ENCODE peak calls at places on chromosomes 4 and X, in nine cellular contexts. G is tibial nerve, M is brain microvascular endothelial cell, O is foreskin fibroblast, K is MM.1S, Q is Panc1, P is right atrium auricular region, R is endodermal cell, N is kidney epithelial cell. U is an unnamed sample.

GRCh38 chr4:81971637-81972036 is 402.2 kb downstream of the HNRNPD start:
- DNase-seq in K (no peak), N (no peak), P (no peak), G (no peak), Q (no peak), M (no peak), O (no peak), R (no peak), U (no peak)

GRCh38 chr4:151668687-151669402 is 92.0 kb downstream of the GATB start:
- DNase-seq in P (no peak), Q (no peak), R (no peak), G (no peak), N (no peak), K (no peak), M (no peak), O (peak), U (no peak)

GRCh38 chr4:99811850-99812249 is 4.8 kb upstream of the DAPP1 start:
- DNase-seq in O (no peak), P (no peak), Q (peak), N (no peak), R (peak), G (peak), M (peak), K (peak), U (no peak)

GRCh38 chr4:166458756-166459155 is 585.7 kb downstream of the TLL1 start:
- DNase-seq in R (no peak), K (no peak), M (peak), Q (no peak), N (peak), G (no peak), O (peak), P (no peak), U (no peak)

GRCh38 chr4:7984286-7984925 is 44.7 kb upstream of the AFAP1 start:
- DNase-seq in Q (no peak), N (no peak), P (no peak), G (no peak), M (no peak), K (no peak), O (no peak), R (no peak), U (no peak)

GRCh38 chr4:113727802-113728201 is 33.7 kb downstream of the CAMK2D start:
- DNase-seq in O (no peak), Q (no peak), R (no peak), M (no peak), K (no peak), N (no peak), P (no peak), G (no peak), U (no peak)

GRCh38 chrX:31280580-31280979 is 208.7 kb upstream of the FTHL17 start:
- DNase-seq in O (no peak), K (no peak), Q (no peak), R (no peak), G (no peak), P (no peak), N (no peak), M (no peak), U (no peak)

GRCh38 chrX:29044802-29045201 is 457.6 kb downstream of the IL1RAPL1 start:
- DNase-seq in Q (no peak), M (no peak), P (no peak), O (no peak), G (no peak), N (no peak), K (no peak), R (no peak), U (no peak)

GRCh38 chr4:153488006-153488718 is 22.0 kb downstream of the TMEM131L start:
- DNase-seq in P (no peak), M (peak), O (no peak), Q (no peak), G (no peak), R (peak), N (no peak), K (no peak), U (no peak)

GRCh38 chrX:143635915-143636314 is at the start of gene SLITRK4:
- DNase-seq in R (peak), N (no peak), G (no peak), P (no peak), Q (no peak), O (no peak), K (no peak), M (no peak), U (no peak)

GRCh38 chr4:180150818-180151217 is 2092.4 kb upstream of the TENM3 start:
- DNase-seq in G (no peak), R (no peak), O (no peak), Q (no peak), K (peak), N (no peak), P (no peak), M (no peak), U (no peak)

GRCh38 chr4:185713272-185713671 is 98.7 kb downstream of the SORBS2 start:
- DNase-seq in G (no peak), O (no peak), R (no peak), N (no peak), K (no peak), M (peak), P (no peak), Q (no peak), U (no peak)

GRCh38 chr4:95415346-95415771 is 133.4 kb downstream of the UNC5C start:
- DNase-seq in M (peak), K (no peak), G (no peak), Q (no peak), O (no peak), P (no peak), R (no peak), N (no peak), U (no peak)

GRCh38 chr4:96326846-96327245 is 487.0 kb downstream of the PDHA2 start:
- DNase-seq in R (no peak), G (no peak), Q (no peak), O (no peak), P (no peak), M (no peak), N (no peak), K (no peak), U (no peak)

GRCh38 chr4:31585503-31585902 is 865.3 kb downstream of the PCDH7 start:
- DNase-seq in G (no peak), R (no peak), M (no peak), K (no peak), N (no peak), Q (no peak), P (no peak), O (no peak), U (no peak)

GRCh38 chr4:108446554-108446953 is 173.8 kb upstream of the RPL34 start:
- DNase-seq in N (no peak), G (no peak), M (no peak), R (no peak), K (no peak), Q (no peak), P (no peak), O (no peak), U (no peak)

GRCh38 chr4:184167576-184167975 is 50.1 kb downstream of the ENPP6 start:
- DNase-seq in K (peak), G (no peak), P (peak), Q (no peak), M (no peak), O (no peak), N (no peak), R (peak), U (no peak)

GRCh38 chr4:88382621-88383020 is 4.0 kb downstream of the HERC6 start:
- DNase-seq in R (no peak), P (peak), Q (no peak), K (peak), O (no peak), N (no peak), G (no peak), M (no peak), U (no peak)

GRCh38 chrX:12360991-12361598 is 222.8 kb downstream of the FRMPD4 start:
- DNase-seq in P (no peak), Q (no peak), O (no peak), R (no peak), G (no peak), N (no peak), M (no peak), K (no peak), U (no peak)

GRCh38 chr4:7763788-7764187 is 175.9 kb downstream of the AFAP1 start:
- DNase-seq in P (no peak), R (no peak), G (no peak), O (peak), K (no peak), Q (no peak), M (peak), N (peak), U (no peak)

GRCh38 chrX:29039501-29039900 is 452.3 kb downstream of the IL1RAPL1 start:
- DNase-seq in N (no peak), P (no peak), R (no peak), G (no peak), M (no peak), O (no peak), K (no peak), Q (no peak), U (no peak)

GRCh38 chrX:150544222-150544787 is 24.1 kb upstream of the MTM1 start:
- DNase-seq in R (peak), P (no peak), O (no peak), K (peak), G (no peak), N (no peak), M (no peak), Q (no peak), U (no peak)

GRCh38 chr4:11954093-11954492 is 525.4 kb upstream of the HS3ST1 start:
- DNase-seq in P (no peak), R (peak), Q (no peak), G (no peak), M (no peak), N (no peak), K (peak), O (no peak), U (no peak)

GRCh38 chr4:29805245-29805644 is 914.9 kb upstream of the PCDH7 start:
- DNase-seq in O (no peak), M (no peak), N (no peak), P (no peak), G (no peak), R (peak), K (no peak), Q (no peak), U (no peak)

GRCh38 chr4:38867478-38868054 is at the start of gene FAM114A1:
- DNase-seq in Q (no peak), R (peak), P (peak), G (peak), M (peak), N (no peak), K (peak), O (peak), U (no peak)

GRCh38 chr4:20252656-20253271 is 1.1 kb downstream of the SLIT2 start:
- DNase-seq in M (no peak), P (no peak), R (peak), Q (no peak), N (no peak), O (peak), G (peak), K (peak), U (no peak)

GRCh38 chr4:2085496-2085901 is 26.4 kb downstream of the NAT8L start:
- DNase-seq in K (no peak), N (no peak), Q (no peak), R (peak), P (peak), M (no peak), G (no peak), O (no peak), U (no peak)

GRCh38 chr4:132001542-132001941 is 1147.6 kb upstream of the PCDH10 start:
- DNase-seq in P (no peak), O (peak), Q (no peak), K (no peak), N (peak), G (no peak), R (no peak), M (peak), U (no peak)

GRCh38 chrX:11113731-11114130 is 2.6 kb downstream of the HCCS start:
- DNase-seq in Q (no peak), O (no peak), R (no peak), G (no peak), N (no peak), M (no peak), P (no peak), K (peak), U (no peak)

GRCh38 chr4:140947507-140947906 is 185.8 kb downstream of the RNF150 start:
- DNase-seq in Q (no peak), G (no peak), O (no peak), M (peak), K (no peak), R (no peak), N (no peak), P (no peak), U (no peak)

GRCh38 chrX:151771726-151772125 is 37.2 kb downstream of the CNGA2 start:
- DNase-seq in R (no peak), Q (no peak), P (no peak), O (no peak), K (no peak), M (no peak), G (no peak), N (no peak), U (no peak)

GRCh38 chrX:120309873-120310730 is 1.2 kb downstream of the TMEM255A start:
- DNase-seq in P (no peak), O (no peak), N (no peak), R (peak), K (peak), G (no peak), M (no peak), Q (no peak), U (no peak)

GRCh38 chrX:46727445-46727844 is 31.5 kb downstream of the SLC9A7 start:
- DNase-seq in K (no peak), M (no peak), P (no peak), N (no peak), R (no peak), Q (no peak), O (no peak), G (no peak), U (no peak)

GRCh38 chrX:11541510-11541909 is 124.2 kb downstream of the ARHGAP6 start:
- DNase-seq in O (no peak), Q (no peak), P (no peak), R (no peak), K (no peak), G (no peak), N (no peak), M (no peak), U (no peak)

GRCh38 chrX:47200385-47201150 is 6.9 kb downstream of the UBA1 start:
- DNase-seq in M (peak), R (peak), O (peak), P (peak), G (peak), N (no peak), Q (peak), K (no peak), U (no peak)

GRCh38 chr4:152052431-152053057 is 291.7 kb upstream of the GATB start:
- DNase-seq in P (no peak), G (no peak), R (no peak), N (no peak), M (peak), O (no peak), Q (no peak), K (no peak), U (no peak)

GRCh38 chr4:101411926-101412325 is 64.6 kb upstream of the PPP3CA start:
- DNase-seq in M (no peak), G (no peak), K (no peak), N (no peak), Q (no peak), R (no peak), O (no peak), P (no peak), U (no peak)

GRCh38 chrX:110987292-110987691 is 108.7 kb upstream of the PAK3 start:
- DNase-seq in P (no peak), M (no peak), G (no peak), Q (no peak), K (no peak), O (no peak), R (peak), N (no peak), U (no peak)
- TF ChIP-seq CTCF in P (no peak), M (peak), G (no peak), Q (peak), K (no peak), O (no peak), R (peak), N (peak), U (no peak)

DNA sequence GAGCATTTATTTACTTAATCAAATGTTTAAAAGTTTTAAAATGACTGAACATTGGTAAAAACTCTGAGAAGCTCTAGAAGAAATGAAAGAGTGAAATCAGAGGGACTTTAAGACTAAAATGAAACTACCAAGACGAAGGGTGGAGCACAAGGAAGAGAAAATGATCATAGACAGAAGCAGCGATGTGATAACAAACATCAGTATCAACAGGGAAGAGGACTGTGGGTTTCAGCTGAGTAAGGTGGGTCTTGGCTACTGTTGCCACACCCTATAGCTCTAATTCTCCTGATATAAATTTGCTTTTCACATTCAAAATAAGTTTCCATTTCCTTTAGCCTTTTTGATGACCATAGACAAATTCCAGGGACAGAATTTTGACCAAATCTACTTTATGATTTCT is 18.4 kb downstream of the SOD3 start:
- DNase-seq in N (no peak), M (no peak), R (no peak), Q (no peak), K (no peak), P (no peak), G (no peak), O (no peak), U (no peak)
- H3K4me3 ChIP-seq in N (no peak), M (no peak), R (no peak), Q (no peak), K (no peak), P (no peak), G (no peak), O (no peak), U (no peak)

GRCh38 chrX:54891573-54891972 is 29.1 kb upstream of the TRO start:
- DNase-seq in R (peak), P (no peak), O (peak), K (peak), N (no peak), G (peak), Q (no peak), M (peak), U (no peak)
- TF ChIP-seq CTCF in R (peak), P (no peak), O (peak), K (peak), N (peak), G (no peak), Q (peak), M (peak), U (peak)

DNA sequence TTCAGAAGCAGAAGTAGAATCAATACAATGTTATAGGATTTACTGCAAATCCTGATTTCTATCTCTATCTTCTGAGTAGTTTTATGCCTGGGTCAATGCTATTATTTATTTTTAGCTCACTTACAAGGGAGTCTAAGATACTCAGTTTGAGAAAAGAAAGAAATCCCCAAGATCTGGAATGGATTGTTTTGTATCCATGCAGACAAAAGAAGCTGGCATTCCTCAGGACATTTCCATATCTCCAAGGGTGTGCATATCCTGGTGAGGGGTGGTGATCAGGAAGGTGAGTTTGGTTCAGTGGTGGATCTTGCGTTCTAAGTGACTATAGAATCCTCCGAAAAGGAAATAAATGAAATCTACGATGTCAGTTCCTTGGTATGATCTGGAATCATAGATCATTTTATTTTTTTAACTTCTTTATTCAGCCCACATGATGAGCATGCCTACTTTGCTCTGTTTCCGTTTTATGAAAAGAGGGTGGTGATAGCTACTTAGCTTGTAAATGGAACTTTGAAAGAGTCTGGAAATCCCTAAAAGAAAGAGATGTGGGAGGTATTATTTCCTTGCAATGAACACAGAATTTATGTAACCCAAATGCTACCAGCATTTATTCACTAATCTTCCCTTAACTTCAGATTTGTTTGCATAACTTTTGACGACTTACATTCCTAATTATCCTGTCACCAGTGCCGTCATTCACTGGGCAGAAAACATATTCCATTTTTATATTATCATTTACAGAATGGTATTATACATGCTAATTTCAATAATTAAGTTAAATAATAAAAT is 81.1 kb upstream of the RAPGEF2 start:
- DNase-seq in N (no peak), G (no peak), P (no peak), R (peak), O (no peak), M (no peak), K (no peak), Q (no peak), U (no peak)
- H3K4me3 ChIP-seq in N (no peak), G (no peak), P (no peak), R (no peak), O (no peak), M (no peak), K (no peak), Q (no peak), U (no peak)

GRCh38 chrX:49165901-49166881 is 3.6 kb downstream of the MAGIX start:
- DNase-seq in R (peak), P (peak), N (no peak), G (peak), K (peak), O (peak), M (peak), Q (peak), U (no peak)
- TF ChIP-seq CTCF in R (peak), P (no peak), N (peak), G (peak), K (peak), O (no peak), M (peak), Q (peak), U (peak)

DNA sequence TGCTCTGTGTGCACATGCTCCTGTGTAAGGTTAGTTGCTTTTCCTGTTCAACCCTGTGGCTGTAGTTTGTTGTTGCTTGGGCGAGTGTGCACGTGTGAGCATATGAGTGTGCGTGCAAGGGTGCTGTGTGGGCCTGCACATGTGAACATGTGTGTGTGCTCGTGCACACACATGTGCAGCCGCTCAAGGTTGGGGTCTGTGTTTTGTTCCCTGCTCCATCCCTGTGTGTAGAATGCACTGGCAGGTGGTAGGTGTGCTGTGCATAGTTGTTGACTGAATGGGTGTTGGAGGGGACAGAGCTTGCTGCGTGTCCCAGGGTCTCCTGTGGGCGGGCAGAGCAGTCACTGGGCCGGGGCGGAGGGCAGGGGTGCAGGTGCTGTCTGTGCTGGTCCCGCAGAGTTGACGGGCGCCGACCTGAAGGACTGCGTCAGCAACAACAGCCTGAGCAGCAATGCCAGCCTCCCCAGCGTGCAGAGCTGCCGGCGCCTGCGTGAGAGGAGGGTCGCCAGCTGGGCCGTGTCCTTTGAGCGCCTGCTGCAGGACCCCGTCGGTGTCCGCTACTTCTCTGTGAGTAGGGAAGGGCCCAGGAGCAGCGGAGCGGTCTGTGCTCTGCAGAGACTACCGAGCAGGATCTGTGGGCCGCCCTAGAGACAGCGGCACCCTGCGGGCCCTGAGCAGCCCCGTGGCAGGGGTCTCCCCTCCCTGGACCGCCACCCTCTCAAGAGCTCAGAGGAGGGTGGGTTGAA is 27.9 kb upstream of the HGFAC start:
- DNase-seq in Q (no peak), N (no peak), M (no peak), K (no peak), O (no peak), R (peak), P (no peak), G (no peak), U (no peak)
- H3K4me3 ChIP-seq in Q (no peak), N (no peak), M (no peak), K (no peak), O (no peak), R (no peak), P (no peak), G (no peak), U (no peak)

DNA sequence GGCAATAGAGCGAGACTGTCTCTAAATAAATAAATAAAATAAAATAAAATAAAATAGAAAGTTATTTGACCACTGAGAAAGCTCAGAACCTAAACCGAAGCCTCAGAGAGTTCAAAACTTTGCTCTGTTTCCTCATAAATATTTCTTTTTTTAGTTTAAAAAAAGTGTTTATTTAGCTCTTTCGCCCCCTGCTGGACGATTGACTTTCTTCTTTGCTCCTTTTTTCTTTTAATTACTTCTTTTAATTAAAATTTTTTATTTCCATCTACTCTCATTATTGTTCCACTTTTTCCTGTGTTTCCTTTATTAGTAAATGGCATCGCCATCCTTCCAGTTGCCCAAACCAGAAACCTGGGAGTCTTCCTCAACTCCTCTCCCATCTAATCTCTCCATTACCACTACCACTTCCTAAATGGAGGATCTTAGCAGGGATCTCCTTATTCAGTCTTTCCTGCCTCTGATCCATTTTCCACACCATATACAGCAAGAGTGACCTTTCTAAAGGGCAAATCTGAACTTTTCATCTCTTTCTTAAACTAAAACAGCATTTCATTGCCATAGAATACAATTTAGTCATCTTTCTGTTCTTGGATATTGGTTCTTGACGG is 728 bp upstream of the IL13RA2 start:
- DNase-seq in N (no peak), O (no peak), M (no peak), K (peak), G (no peak), Q (no peak), P (no peak), R (peak), U (no peak)
- TF ChIP-seq CTCF in N (peak), O (no peak), M (peak), K (peak), G (no peak), Q (peak), P (no peak), R (peak), U (no peak)

U was measured in HFF-Myc.